ENCODE peak calls at places on chromosomes 3 and 15, in seven cellular contexts. One of them, this sample, is unnamed.

GRCh38 chr15:94359716-94360115 is 128.4 kb downstream of the MCTP2 start:
- DNase-seq in body of pancreas: no peak
- DNase-seq in fibroblast of mammary gland: no peak
- DNase-seq in fibroblast of pulmonary artery: no peak
- DNase-seq in cardiac muscle cell: no peak
- DNase-seq in GM23338: no peak
- DNase-seq in fibroblast of lung: no peak
- DNase-seq in this sample: no peak

GRCh38 chr3:3020209-3020608 is 90.0 kb downstream of the IL5RA start:
- DNase-seq in body of pancreas: no peak
- DNase-seq in fibroblast of mammary gland: no peak
- DNase-seq in fibroblast of pulmonary artery: no peak
- DNase-seq in cardiac muscle cell: no peak
- DNase-seq in GM23338: peak; percentile 44
- DNase-seq in fibroblast of lung: no peak
- DNase-seq in this sample: no peak

GRCh38 chr3:128349963-128350599 is 116.6 kb downstream of the DNAJB8 start:
- DNase-seq in body of pancreas: peak; percentile 92
- DNase-seq in fibroblast of mammary gland: no peak
- DNase-seq in fibroblast of pulmonary artery: no peak
- DNase-seq in cardiac muscle cell: no peak
- DNase-seq in GM23338: no peak
- DNase-seq in fibroblast of lung: no peak
- DNase-seq in this sample: no peak

GRCh38 chr3:12947504-12948369 is 106.4 kb upstream of the RPL32 start:
- DNase-seq in body of pancreas: no peak
- DNase-seq in fibroblast of mammary gland: peak; percentile 64
- DNase-seq in fibroblast of pulmonary artery: peak; percentile 77
- DNase-seq in cardiac muscle cell: no peak
- DNase-seq in GM23338: peak; percentile 51
- DNase-seq in fibroblast of lung: peak; percentile 75
- DNase-seq in this sample: peak; percentile 88

GRCh38 chr3:14806641-14807263 is 12.0 kb upstream of the FGD5 start:
- DNase-seq in body of pancreas: no peak
- DNase-seq in fibroblast of mammary gland: peak; percentile 37
- DNase-seq in fibroblast of pulmonary artery: peak; percentile 33
- DNase-seq in cardiac muscle cell: no peak
- DNase-seq in GM23338: no peak
- DNase-seq in fibroblast of lung: peak; percentile 9
- DNase-seq in this sample: no peak

GRCh38 chr3:9808345-9809037 is 1.6 kb upstream of the TTLL3 start:
- DNase-seq in body of pancreas: no peak
- DNase-seq in fibroblast of mammary gland: peak; percentile 44
- DNase-seq in fibroblast of pulmonary artery: peak; percentile 32
- DNase-seq in cardiac muscle cell: peak; percentile 46
- DNase-seq in GM23338: peak; percentile 86
- DNase-seq in fibroblast of lung: peak; percentile 22
- DNase-seq in this sample: peak; percentile 38

GRCh38 chr3:108341911-108342310 is 45.6 kb downstream of the HHLA2 start:
- DNase-seq in body of pancreas: no peak
- DNase-seq in fibroblast of mammary gland: no peak
- DNase-seq in fibroblast of pulmonary artery: no peak
- DNase-seq in cardiac muscle cell: no peak
- DNase-seq in GM23338: no peak
- DNase-seq in fibroblast of lung: no peak
- DNase-seq in this sample: no peak

GRCh38 chr15:73956276-73957086 is 30.2 kb downstream of the LOXL1 start:
- DNase-seq in body of pancreas: no peak
- DNase-seq in fibroblast of mammary gland: peak; percentile 92
- DNase-seq in fibroblast of pulmonary artery: peak; percentile 90
- DNase-seq in cardiac muscle cell: no peak
- DNase-seq in GM23338: no peak
- DNase-seq in fibroblast of lung: peak; percentile 84
- DNase-seq in this sample: peak; percentile 97

GRCh38 chr3:135636596-135636995 is 328.9 kb upstream of the PPP2R3A start:
- DNase-seq in body of pancreas: no peak
- DNase-seq in fibroblast of mammary gland: no peak
- DNase-seq in fibroblast of pulmonary artery: no peak
- DNase-seq in cardiac muscle cell: no peak
- DNase-seq in GM23338: no peak
- DNase-seq in fibroblast of lung: no peak
- DNase-seq in this sample: no peak

GRCh38 chr3:42031808-42032475 is 59.2 kb upstream of the TRAK1 start:
- DNase-seq in body of pancreas: no peak
- DNase-seq in fibroblast of mammary gland: no peak
- DNase-seq in fibroblast of pulmonary artery: peak; percentile 52
- DNase-seq in cardiac muscle cell: peak; percentile 80
- DNase-seq in GM23338: peak; percentile 67
- DNase-seq in fibroblast of lung: no peak
- DNase-seq in this sample: peak; percentile 60

GRCh38 chr15:39455502-39455991 is 125.3 kb upstream of the THBS1 start:
- DNase-seq in body of pancreas: no peak
- DNase-seq in fibroblast of mammary gland: peak; percentile 94
- DNase-seq in fibroblast of pulmonary artery: peak; percentile 74
- DNase-seq in cardiac muscle cell: no peak
- DNase-seq in GM23338: no peak
- DNase-seq in fibroblast of lung: peak; percentile 58
- DNase-seq in this sample: peak; percentile 92

GRCh38 chr3:17631617-17632016 is 110.8 kb downstream of the TBC1D5 start:
- DNase-seq in body of pancreas: no peak
- DNase-seq in fibroblast of mammary gland: no peak
- DNase-seq in fibroblast of pulmonary artery: no peak
- DNase-seq in cardiac muscle cell: no peak
- DNase-seq in GM23338: no peak
- DNase-seq in fibroblast of lung: no peak
- DNase-seq in this sample: no peak

GRCh38 chr15:40044717-40045571 is 6.0 kb upstream of the SRP14 start:
- DNase-seq in body of pancreas: peak; percentile 86
- DNase-seq in fibroblast of mammary gland: peak; percentile 77
- DNase-seq in fibroblast of pulmonary artery: peak; percentile 81
- DNase-seq in cardiac muscle cell: peak; percentile 89
- DNase-seq in GM23338: peak; percentile 88
- DNase-seq in fibroblast of lung: peak; percentile 80
- DNase-seq in this sample: peak; percentile 77

GRCh38 chr15:96337991-96338771 is 7.7 kb downstream of the NR2F2 start:
- DNase-seq in body of pancreas: no peak
- DNase-seq in fibroblast of mammary gland: peak; percentile 24
- DNase-seq in fibroblast of pulmonary artery: peak; percentile 31
- DNase-seq in cardiac muscle cell: no peak
- DNase-seq in GM23338: peak; percentile 22
- DNase-seq in fibroblast of lung: peak; percentile 42
- DNase-seq in this sample: no peak

GRCh38 chr3:4509043-4509442 is 15.9 kb downstream of the ITPR1 start:
- DNase-seq in body of pancreas: no peak
- DNase-seq in fibroblast of mammary gland: no peak
- DNase-seq in fibroblast of pulmonary artery: no peak
- DNase-seq in cardiac muscle cell: no peak
- DNase-seq in GM23338: no peak
- DNase-seq in fibroblast of lung: no peak
- DNase-seq in this sample: no peak

GRCh38 chr15:23616536-23616935 is 31.1 kb downstream of the MAGEL2 start:
- DNase-seq in body of pancreas: no peak
- DNase-seq in fibroblast of mammary gland: no peak
- DNase-seq in fibroblast of pulmonary artery: no peak
- DNase-seq in cardiac muscle cell: no peak
- DNase-seq in GM23338: no peak
- DNase-seq in fibroblast of lung: no peak
- DNase-seq in this sample: no peak

GRCh38 chr3:152113992-152114651 is 154.6 kb upstream of the MBNL1 start:
- DNase-seq in body of pancreas: no peak
- DNase-seq in fibroblast of mammary gland: no peak
- DNase-seq in fibroblast of pulmonary artery: no peak
- DNase-seq in cardiac muscle cell: no peak
- DNase-seq in GM23338: no peak
- DNase-seq in fibroblast of lung: peak; percentile 40
- DNase-seq in this sample: peak; percentile 18

GRCh38 chr3:146414010-146414409 is 55.4 kb downstream of the PLSCR2 start:
- DNase-seq in body of pancreas: no peak
- DNase-seq in fibroblast of mammary gland: no peak
- DNase-seq in fibroblast of pulmonary artery: no peak
- DNase-seq in cardiac muscle cell: no peak
- DNase-seq in GM23338: no peak
- DNase-seq in fibroblast of lung: no peak
- DNase-seq in this sample: no peak

GRCh38 chr3:119779731-119780383 is 2.0 kb upstream of the NR1I2 start:
- DNase-seq in body of pancreas: no peak
- DNase-seq in fibroblast of mammary gland: no peak
- DNase-seq in fibroblast of pulmonary artery: no peak
- DNase-seq in cardiac muscle cell: no peak
- DNase-seq in GM23338: no peak
- DNase-seq in fibroblast of lung: no peak
- DNase-seq in this sample: no peak

GRCh38 chr3:73718326-73719110 is 93.8 kb upstream of the PDZRN3 start:
- DNase-seq in body of pancreas: no peak
- DNase-seq in fibroblast of mammary gland: no peak
- DNase-seq in fibroblast of pulmonary artery: no peak
- DNase-seq in cardiac muscle cell: no peak
- DNase-seq in GM23338: no peak
- DNase-seq in fibroblast of lung: no peak
- DNase-seq in this sample: peak; percentile 22

GRCh38 chr3:12132881-12133280 is 25.8 kb downstream of the TIMP4 start:
- DNase-seq in body of pancreas: no peak
- DNase-seq in fibroblast of mammary gland: no peak
- DNase-seq in fibroblast of pulmonary artery: no peak
- DNase-seq in cardiac muscle cell: no peak
- DNase-seq in GM23338: no peak
- DNase-seq in fibroblast of lung: no peak
- DNase-seq in this sample: peak; percentile 25

GRCh38 chr3:173920386-173920785 is 522.8 kb downstream of the NLGN1 start:
- DNase-seq in body of pancreas: no peak
- DNase-seq in fibroblast of mammary gland: peak; percentile 3
- DNase-seq in fibroblast of pulmonary artery: no peak
- DNase-seq in cardiac muscle cell: no peak
- DNase-seq in GM23338: no peak
- DNase-seq in fibroblast of lung: no peak
- DNase-seq in this sample: peak; percentile 23

GRCh38 chr15:82805994-82806406 is at the start of gene FSD2:
- DNase-seq in body of pancreas: no peak
- DNase-seq in fibroblast of mammary gland: no peak
- DNase-seq in fibroblast of pulmonary artery: no peak
- DNase-seq in cardiac muscle cell: peak; percentile 97
- DNase-seq in GM23338: no peak
- DNase-seq in fibroblast of lung: no peak
- DNase-seq in this sample: no peak

DNA sequence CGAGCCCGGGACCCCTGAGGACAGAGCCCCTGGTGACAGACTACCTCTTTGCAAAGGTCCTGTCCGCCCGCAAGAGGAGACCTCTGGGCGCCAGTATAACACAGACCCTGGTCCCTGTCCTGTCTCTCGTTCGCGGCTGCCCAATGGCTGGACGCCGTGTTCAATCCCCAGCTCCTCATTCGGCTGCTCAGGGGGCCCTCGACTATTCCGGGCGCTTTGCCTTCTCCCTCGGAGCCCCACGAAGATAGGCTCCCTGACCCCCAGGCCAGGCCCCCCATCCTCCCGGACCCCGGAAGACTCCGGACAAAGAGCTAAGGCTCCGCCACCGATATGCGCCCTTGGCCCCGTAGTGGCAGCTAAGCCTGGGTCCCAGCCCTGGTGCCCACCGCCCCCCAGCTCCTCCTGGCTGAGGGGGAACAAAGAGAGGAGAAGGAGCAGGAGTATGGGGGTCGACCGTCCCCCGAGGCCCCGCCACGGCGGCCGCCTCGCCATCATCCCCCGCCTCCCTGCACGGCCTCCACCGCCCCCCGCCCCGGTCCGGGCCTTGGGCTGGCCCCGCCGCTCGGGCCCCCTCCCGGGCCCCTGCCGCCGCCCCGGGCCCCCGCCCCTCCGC is 440 bp downstream of the CELSR3 start:
- DNase-seq in body of pancreas: no peak
- DNase-seq in fibroblast of mammary gland: no peak
- DNase-seq in fibroblast of pulmonary artery: no peak
- DNase-seq in cardiac muscle cell: peak; percentile 30
- DNase-seq in GM23338: peak; percentile 47
- DNase-seq in fibroblast of lung: no peak
- DNase-seq in this sample: no peak
- H3K4me3 ChIP-seq in body of pancreas: no peak overlapping the region
- H3K4me3 ChIP-seq in fibroblast of mammary gland: no peak overlapping the region
- H3K4me3 ChIP-seq in fibroblast of pulmonary artery: peak overlapping the region; percentile 12
- H3K4me3 ChIP-seq in cardiac muscle cell: peak overlapping the region; percentile 49
- H3K4me3 ChIP-seq in GM23338: peak overlapping the region; percentile 73
- H3K4me3 ChIP-seq in fibroblast of lung: peak overlapping the region; percentile 71
- H3K4me3 ChIP-seq in this sample: peak overlapping the region; percentile 65

GRCh38 chr3:181358555-181358954 is 353.2 kb upstream of the SOX2 start:
- DNase-seq in body of pancreas: no peak
- DNase-seq in fibroblast of mammary gland: no peak
- DNase-seq in fibroblast of pulmonary artery: no peak
- DNase-seq in cardiac muscle cell: no peak
- DNase-seq in GM23338: no peak
- DNase-seq in fibroblast of lung: no peak
- DNase-seq in this sample: no peak

GRCh38 chr3:181358060-181358459 is 353.7 kb upstream of the SOX2 start:
- DNase-seq in body of pancreas: no peak
- DNase-seq in fibroblast of mammary gland: no peak
- DNase-seq in fibroblast of pulmonary artery: no peak
- DNase-seq in cardiac muscle cell: no peak
- DNase-seq in GM23338: no peak
- DNase-seq in fibroblast of lung: no peak
- DNase-seq in this sample: no peak

DNA sequence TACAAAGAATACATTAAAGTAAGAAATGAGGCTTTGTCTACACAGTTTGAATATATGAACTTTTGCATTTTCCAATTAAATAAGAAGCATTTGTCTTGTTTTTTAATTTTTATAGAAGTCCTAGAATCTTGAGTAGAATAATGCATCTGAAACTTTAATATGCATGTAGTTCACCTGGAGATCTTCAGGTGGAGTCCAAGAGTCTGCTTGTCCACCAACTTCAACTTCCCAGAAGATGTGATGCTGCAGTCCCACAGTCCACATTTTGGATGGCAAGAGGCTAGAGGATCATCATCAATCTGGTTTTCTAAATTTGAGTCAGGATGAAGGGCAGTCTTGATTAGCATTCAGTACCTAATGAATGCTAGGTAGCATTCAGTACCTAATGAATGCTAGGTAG is 357.6 kb upstream of the SOX2 start:
- DNase-seq in body of pancreas: no peak
- DNase-seq in fibroblast of mammary gland: no peak
- DNase-seq in fibroblast of pulmonary artery: no peak
- DNase-seq in cardiac muscle cell: no peak
- DNase-seq in GM23338: no peak
- DNase-seq in fibroblast of lung: no peak
- DNase-seq in this sample: no peak
- TF ChIP-seq CTCF in body of pancreas: no peak
- TF ChIP-seq CTCF in fibroblast of mammary gland: no peak
- TF ChIP-seq CTCF in fibroblast of pulmonary artery: no peak
- TF ChIP-seq CTCF in cardiac muscle cell: no peak
- TF ChIP-seq CTCF in GM23338: no peak
- TF ChIP-seq CTCF in fibroblast of lung: no peak
- TF ChIP-seq CTCF in this sample: no peak

GRCh38 chr15:91126080-91126479 is 26.0 kb downstream of the SV2B start:
- DNase-seq in body of pancreas: no peak
- DNase-seq in fibroblast of mammary gland: no peak
- DNase-seq in fibroblast of pulmonary artery: no peak
- DNase-seq in cardiac muscle cell: no peak
- DNase-seq in GM23338: no peak
- DNase-seq in fibroblast of lung: no peak
- DNase-seq in this sample: no peak
- H3K4me3 ChIP-seq in body of pancreas: no peak overlapping the region
- H3K4me3 ChIP-seq in fibroblast of mammary gland: no peak overlapping the region
- H3K4me3 ChIP-seq in fibroblast of pulmonary artery: no peak overlapping the region
- H3K4me3 ChIP-seq in cardiac muscle cell: no peak overlapping the region
- H3K4me3 ChIP-seq in GM23338: no peak overlapping the region
- H3K4me3 ChIP-seq in fibroblast of lung: no peak overlapping the region
- H3K4me3 ChIP-seq in this sample: no peak overlapping the region

GRCh38 chr15:88913017-88913849 is at the start of gene MFGE8:
- DNase-seq in body of pancreas: peak; percentile 53
- DNase-seq in fibroblast of mammary gland: peak; percentile 71
- DNase-seq in fibroblast of pulmonary artery: peak; percentile 68
- DNase-seq in cardiac muscle cell: peak; percentile 94
- DNase-seq in GM23338: peak; percentile 97
- DNase-seq in fibroblast of lung: peak; percentile 66
- DNase-seq in this sample: peak; percentile 86
- TF ChIP-seq CTCF in body of pancreas: no peak
- TF ChIP-seq CTCF in fibroblast of mammary gland: no peak
- TF ChIP-seq CTCF in fibroblast of pulmonary artery: no peak
- TF ChIP-seq CTCF in cardiac muscle cell: peak; percentile 2
- TF ChIP-seq CTCF in GM23338: no peak
- TF ChIP-seq CTCF in fibroblast of lung: peak; percentile 2
- TF ChIP-seq CTCF in this sample: no peak